ENCODE peak calls at places on chromosomes 6 and 20, in seven cellular contexts. V is WERI-Rb-1; H is HT1080; Z is naive B cell; X is HEK293T; R is activated T-helper 2 cell treated with anti-CD3 and anti-CD28 coated beads, Interferon-gamma antibody, Interleukin-2, Interleukin-4, amounts not matched to agents 10 μg/mL and 5 μg/mL and 100 μg/mL, durations not matched to agents 14 hours and 24 hours and 36 hours; M is prostate gland. I is an unnamed sample.

GRCh38 chr6:132872923-132873322 is 58.6 kb downstream of the RPS12 start:
- DNase-seq in V (no peak), H (no peak), Z (peak), X (no peak), R (no peak), M (no peak), I (no peak)

GRCh38 chr6:123323419-123324329 is 313.1 kb downstream of the TRDN start:
- DNase-seq in V (no peak), H (no peak), Z (no peak), X (no peak), R (no peak), M (no peak), I (no peak)

GRCh38 chr20:21048841-21049273 is 57.3 kb downstream of the LINC00237 start:
- DNase-seq in V (peak), H (peak), Z (peak), X (peak), R (peak), M (no peak), I (peak)

GRCh38 chr6:52727908-52728307 is 35.4 kb downstream of the GSTA2 start:
- DNase-seq in V (no peak), H (no peak), Z (no peak), X (no peak), R (no peak), M (no peak), I (no peak)

GRCh38 chr6:87066449-87067288 is 28.2 kb downstream of the CGA start:
- DNase-seq in V (peak), H (peak), Z (peak), X (peak), R (no peak), M (peak), I (peak)

GRCh38 chr6:52992980-52993379 is 2.1 kb downstream of the GSTA4 start:
- DNase-seq in V (no peak), H (no peak), Z (no peak), X (no peak), R (no peak), M (no peak), I (no peak)

GRCh38 chr20:40606660-40607059 is 82.4 kb downstream of the MAFB start:
- DNase-seq in V (no peak), H (no peak), Z (no peak), X (no peak), R (no peak), M (no peak), I (no peak)

GRCh38 chr6:38012573-38012972 is 193.0 kb downstream of the ZFAND3 start:
- DNase-seq in V (peak), H (peak), Z (peak), X (peak), R (no peak), M (no peak), I (no peak)

GRCh38 chr6:15399651-15400470 is 154.0 kb downstream of the JARID2 start:
- DNase-seq in V (peak), H (no peak), Z (no peak), X (peak), R (no peak), M (peak), I (no peak)

GRCh38 chr20:45776931-45777330 is 14.8 kb downstream of the WFDC3 start:
- DNase-seq in V (no peak), H (no peak), Z (no peak), X (no peak), R (no peak), M (no peak), I (no peak)

GRCh38 chr20:343107-343506 is 3.8 kb upstream of the NRSN2 start:
- DNase-seq in V (no peak), H (no peak), Z (no peak), X (no peak), R (no peak), M (no peak), I (no peak)

GRCh38 chr6:53495496-53495895 is 49.4 kb downstream of the GCLC start:
- DNase-seq in V (peak), H (no peak), Z (no peak), X (no peak), R (no peak), M (no peak), I (no peak)

GRCh38 chr20:33859157-33859695 is 48.1 kb downstream of the CHMP4B start:
- DNase-seq in V (no peak), H (no peak), Z (peak), X (no peak), R (peak), M (no peak), I (peak)

GRCh38 chr6:101534386-101534785 is 140.9 kb downstream of the GRIK2 start:
- DNase-seq in V (no peak), H (peak), Z (no peak), X (no peak), R (no peak), M (no peak), I (no peak)

GRCh38 chr6:51743999-51744398 is 343.4 kb downstream of the PKHD1 start:
- DNase-seq in V (no peak), H (no peak), Z (no peak), X (no peak), R (no peak), M (no peak), I (no peak)

GRCh38 chr6:146785001-146785585 is 186.3 kb downstream of the ADGB start:
- DNase-seq in V (peak), H (peak), Z (no peak), X (peak), R (peak), M (no peak), I (peak)

GRCh38 chr6:27684264-27685211 is 211.6 kb upstream of the ZNF184 start:
- DNase-seq in V (no peak), H (peak), Z (peak), X (peak), R (peak), M (no peak), I (peak)

GRCh38 chr20:53934421-53935352 is 135.7 kb downstream of the BCAS1 start:
- DNase-seq in V (no peak), H (peak), Z (no peak), X (no peak), R (no peak), M (no peak), I (no peak)

GRCh38 chr6:133377219-133377618 is 136.1 kb downstream of the EYA4 start:
- DNase-seq in V (no peak), H (no peak), Z (no peak), X (no peak), R (no peak), M (no peak), I (no peak)

GRCh38 chr6:36659271-36659670 is 19.2 kb upstream of the CDKN1A start:
- DNase-seq in V (no peak), H (no peak), Z (no peak), X (no peak), R (no peak), M (no peak), I (no peak)

GRCh38 chr6:41698350-41698781 is 37.0 kb downstream of the TFEB start:
- DNase-seq in V (no peak), H (peak), Z (no peak), X (no peak), R (no peak), M (no peak), I (no peak)

GRCh38 chr20:57414867-57415592 is 23.8 kb downstream of the RBM38 start:
- DNase-seq in V (no peak), H (no peak), Z (no peak), X (no peak), R (no peak), M (no peak), I (no peak)

GRCh38 chr20:53608456-53609413 is 15.1 kb upstream of the ZNF217 start:
- DNase-seq in V (no peak), H (no peak), Z (no peak), X (no peak), R (no peak), M (peak), I (peak)

GRCh38 chr6:9647599-9647998 is 767.3 kb downstream of the TFAP2A start:
- DNase-seq in V (no peak), H (no peak), Z (no peak), X (no peak), R (no peak), M (no peak), I (no peak)

GRCh38 chr6:151023346-151023745 is 157.8 kb downstream of the MTHFD1L start:
- DNase-seq in V (no peak), H (no peak), Z (no peak), X (no peak), R (no peak), M (no peak), I (no peak)

GRCh38 chr6:165770430-165771082 is 107.5 kb upstream of the PDE10A start:
- DNase-seq in V (no peak), H (no peak), Z (no peak), X (no peak), R (no peak), M (no peak), I (no peak)

GRCh38 chr6:90109141-90109540 is 187.5 kb downstream of the BACH2 start:
- DNase-seq in V (no peak), H (no peak), Z (peak), X (no peak), R (no peak), M (no peak), I (peak)

GRCh38 chr6:1627884-1628550 is 18.3 kb downstream of the FOXC1 start:
- DNase-seq in V (no peak), H (no peak), Z (no peak), X (no peak), R (no peak), M (no peak), I (no peak)

GRCh38 chr6:37365791-37366190 is 12.0 kb downstream of the RNF8 start:
- DNase-seq in V (no peak), H (no peak), Z (no peak), X (no peak), R (no peak), M (no peak), I (no peak)

GRCh38 chr20:63602321-63602720 is 24.6 kb downstream of the GMEB2 start:
- DNase-seq in V (no peak), H (no peak), Z (no peak), X (no peak), R (no peak), M (no peak), I (no peak)

GRCh38 chr20:53800883-53801604 is 207.4 kb upstream of the ZNF217 start:
- DNase-seq in V (peak), H (no peak), Z (no peak), X (no peak), R (no peak), M (no peak), I (no peak)

GRCh38 chr6:149963212-149963461 is 606 bp upstream of the ULBP1 start:
- DNase-seq in V (peak), H (no peak), Z (no peak), X (peak), R (peak), M (no peak), I (peak)

I was measured in activated CD4-positive, alpha-beta memory T cell treated with anti-CD3 and anti-CD28 coated beads, Interleukin-2, amount 10 ng/mL, durations not matched to agents 7 days and 5 days.